ENCODE peak calls at places on chromosomes 7 and 10, in seven cellular contexts. C is activated T-helper 1 cell treated with Interleukin-2 at 50 U/mL for 16 hours; A is DND-41; S is Kasumi-1; D is effector memory CD8-positive, alpha-beta T cell; N is fibroblast of pulmonary artery; T is HuH-7.5. V is an unnamed sample.

GRCh38 chr7:27248911-27249723 is 6.5 kb downstream of the EVX1 start:
- DNase-seq in C (no peak), A (no peak), S (peak), D (no peak), N (peak), T (peak), V (no peak)

GRCh38 chr7:26101471-26102151 is 50.4 kb upstream of the NFE2L3 start:
- DNase-seq in C (no peak), A (no peak), S (no peak), D (no peak), N (no peak), T (no peak), V (peak)

GRCh38 chr10:58998924-58999713 is 177.3 kb upstream of the PHYHIPL start:
- DNase-seq in C (no peak), A (no peak), S (no peak), D (no peak), N (no peak), T (no peak), V (no peak)

GRCh38 chr10:12875100-12875499 is 126.4 kb downstream of the CCDC3 start:
- DNase-seq in C (no peak), A (no peak), S (no peak), D (no peak), N (peak), T (no peak), V (no peak)

GRCh38 chr7:150999001-150999400 is 8.2 kb downstream of the NOS3 start:
- DNase-seq in C (no peak), A (no peak), S (no peak), D (no peak), N (no peak), T (no peak), V (no peak)

GRCh38 chr7:34823650-34824258 is 165.7 kb downstream of the NPSR1 start:
- DNase-seq in C (peak), A (peak), S (peak), D (peak), N (peak), T (peak), V (peak)

GRCh38 chr7:121530251-121531174 is 134.4 kb upstream of the FAM3C start:
- DNase-seq in C (peak), A (no peak), S (no peak), D (peak), N (peak), T (no peak), V (no peak)

GRCh38 chr10:34809796-34810195 is 5.3 kb downstream of the PARD3 start:
- DNase-seq in C (no peak), A (no peak), S (no peak), D (no peak), N (no peak), T (no peak), V (no peak)

GRCh38 chr7:137454169-137455166 is 110.9 kb upstream of the PTN start:
- DNase-seq in C (no peak), A (no peak), S (peak), D (no peak), N (peak), T (no peak), V (no peak)

GRCh38 chr7:149496642-149497391 is 792 bp downstream of the ZNF746 start:
- DNase-seq in C (peak), A (peak), S (peak), D (peak), N (peak), T (peak), V (no peak)

GRCh38 chr10:78491812-78492211 is 458.1 kb downstream of the RPS24 start:
- DNase-seq in C (no peak), A (no peak), S (peak), D (no peak), N (no peak), T (no peak), V (peak)

GRCh38 chr7:21850531-21851285 is 95.0 kb downstream of the CDCA7L start:
- DNase-seq in C (no peak), A (no peak), S (no peak), D (no peak), N (peak), T (no peak), V (no peak)

GRCh38 chr7:138575897-138576428 is 115.9 kb downstream of the TRIM24 start:
- DNase-seq in C (no peak), A (no peak), S (no peak), D (no peak), N (peak), T (no peak), V (no peak)

GRCh38 chr7:137954614-137955013 is 47.3 kb downstream of the CREB3L2 start:
- DNase-seq in C (no peak), A (no peak), S (no peak), D (no peak), N (no peak), T (no peak), V (no peak)

GRCh38 chr10:125213541-125214282 is 53.3 kb upstream of the CTBP2 start:
- DNase-seq in C (no peak), A (no peak), S (no peak), D (no peak), N (no peak), T (no peak), V (no peak)

GRCh38 chr7:105805619-105806018 is 70.8 kb downstream of the ATXN7L1 start:
- DNase-seq in C (no peak), A (no peak), S (no peak), D (no peak), N (no peak), T (no peak), V (no peak)

GRCh38 chr7:39536926-39537325 is 29.3 kb upstream of the YAE1 start:
- DNase-seq in C (no peak), A (no peak), S (no peak), D (no peak), N (no peak), T (no peak), V (no peak)

GRCh38 chr10:14184841-14185500 is 145.8 kb downstream of the FRMD4A start:
- DNase-seq in C (no peak), A (peak), S (no peak), D (peak), N (no peak), T (no peak), V (peak)

GRCh38 chr7:77326131-77326530 is 90.0 kb downstream of the GSAP start:
- DNase-seq in C (no peak), A (no peak), S (no peak), D (no peak), N (no peak), T (no peak), V (no peak)

GRCh38 chr10:133266056-133266795 is 10.4 kb downstream of the ADAM8 start:
- DNase-seq in C (no peak), A (no peak), S (no peak), D (no peak), N (no peak), T (no peak), V (no peak)

GRCh38 chr7:22333680-22334141 is 23.2 kb downstream of the RAPGEF5 start:
- DNase-seq in C (no peak), A (no peak), S (no peak), D (no peak), N (no peak), T (no peak), V (no peak)

GRCh38 chr7:38329340-38329739 is 55.9 kb upstream of the TARP start:
- DNase-seq in C (no peak), A (no peak), S (no peak), D (no peak), N (no peak), T (no peak), V (no peak)

GRCh38 chr7:151705744-151706567 is 171.0 kb downstream of the PRKAG2 start:
- DNase-seq in C (no peak), A (peak), S (peak), D (peak), N (peak), T (peak), V (no peak)

GRCh38 chr7:7595451-7595850 is 28.8 kb downstream of the MIOS start:
- DNase-seq in C (no peak), A (no peak), S (peak), D (no peak), N (peak), T (peak), V (no peak)

GRCh38 chr7:76086070-76086469 is 38.2 kb downstream of the MDH2 start:
- DNase-seq in C (no peak), A (no peak), S (no peak), D (no peak), N (peak), T (no peak), V (no peak)

GRCh38 chr10:11901454-11902431 is 78.6 kb downstream of the PROSER2 start:
- DNase-seq in C (no peak), A (no peak), S (peak), D (no peak), N (no peak), T (no peak), V (no peak)

V was measured in KG1.